ENCODE peak calls at places on chromosomes 4 and X, in five cellular contexts. J is HEK293T, I is memory B cell, U is activated B cell treated with CpG ODN at 0.5 μM for 24 hours, S is lung. F is an unnamed sample.

GRCh38 chr4:4289930-4290850 is at the start of the genes LYAR and ZBTB49:
- DNase-seq in J (peak), S (peak), U (peak), I (peak), F (peak)

GRCh38 chrX:78527263-78527662 is 131.9 kb downstream of the RTL3 start:
- DNase-seq in S (no peak), I (no peak), J (no peak), U (no peak), F (no peak)

GRCh38 chr4:113591982-113592381 is 169.6 kb downstream of the CAMK2D start:
- DNase-seq in U (no peak), J (no peak), I (no peak), S (no peak), F (no peak)

GRCh38 chr4:11487139-11487538 is 58.4 kb upstream of the HS3ST1 start:
- DNase-seq in S (no peak), J (no peak), I (no peak), U (no peak), F (no peak)

GRCh38 chr4:183252959-183253358 is 67.1 kb downstream of the CLDN22 start:
- DNase-seq in J (no peak), I (no peak), S (no peak), U (no peak), F (no peak)

GRCh38 chrX:151954730-151955129 is 19.7 kb downstream of the GABRE start:
- DNase-seq in J (no peak), I (no peak), U (no peak), S (no peak), F (no peak)

GRCh38 chr4:158996669-158997074 is 106.2 kb upstream of the RAPGEF2 start:
- DNase-seq in U (no peak), J (no peak), I (no peak), S (no peak), F (no peak)

GRCh38 chr4:16270654-16271328 is 44.5 kb upstream of the TAPT1 start:
- DNase-seq in J (peak), S (no peak), U (no peak), I (no peak), F (no peak)

GRCh38 chr4:128601992-128602695 is 207.4 kb upstream of the JADE1 start:
- DNase-seq in S (no peak), J (no peak), U (no peak), I (no peak), F (no peak)

GRCh38 chr4:53572595-53572994 is 18.7 kb downstream of the LNX1 start:
- DNase-seq in I (no peak), J (no peak), S (no peak), U (no peak), F (no peak)

GRCh38 chr4:173748353-173748752 is 218.3 kb upstream of the HAND2 start:
- DNase-seq in U (no peak), J (no peak), I (no peak), S (no peak), F (no peak)

GRCh38 chr4:177016541-177017141 is 223.9 kb upstream of the VEGFC start:
- DNase-seq in J (no peak), I (no peak), U (no peak), S (no peak), F (no peak)

GRCh38 chr4:4308800-4309441 is 18.9 kb downstream of the ZBTB49 start:
- DNase-seq in I (no peak), S (no peak), U (no peak), J (no peak), F (no peak)

GRCh38 chr4:147811878-147812277 is 80.0 kb downstream of the ARHGAP10 start:
- DNase-seq in I (no peak), U (no peak), S (no peak), J (no peak), F (no peak)

GRCh38 chrX:151359931-151360871 is 36.8 kb upstream of the VMA21 start:
- DNase-seq in S (no peak), U (peak), J (peak), I (peak), F (peak)

GRCh38 chr4:136864580-136865185 is 667.6 kb downstream of the PCDH18 start:
- DNase-seq in U (no peak), J (peak), S (no peak), I (no peak), F (peak)

GRCh38 chr4:155367608-155368007 is 9.2 kb downstream of the MAP9 start:
- DNase-seq in I (no peak), S (no peak), U (no peak), J (no peak), F (no peak)

GRCh38 chrX:56789518-56790070 is 60.6 kb downstream of the NBDY start:
- DNase-seq in U (no peak), I (no peak), S (no peak), J (no peak), F (no peak)

GRCh38 chrX:103584606-103585005 is 709 bp upstream of the TCEAL4 start:
- DNase-seq in I (no peak), J (no peak), U (no peak), S (no peak), F (no peak)

GRCh38 chr4:123017078-123017477 is 94.7 kb upstream of the NUDT6 start:
- DNase-seq in J (no peak), U (no peak), S (no peak), I (no peak), F (no peak)

GRCh38 chrX:39613508-39613921 is 484.2 kb downstream of the BCOR start:
- DNase-seq in I (no peak), J (peak), S (no peak), U (peak), F (peak)